ENCODE peak calls at places on chromosomes 5 and 9, in seven cellular contexts. P is fibroblast of lung; Z is Peyer's patch; G is HCT116; W is lower lobe of right lung; H is CD8-positive, alpha-beta memory T cell; B is heart left ventricle. N is an unnamed sample.

GRCh38 chr9:69186841-69187611 is 12.9 kb downstream of the TJP2 start:
- DNase-seq in P (peak; percentile 54), Z (no peak), G (no peak), W (no peak), H (no peak), B (no peak), N (no peak)

GRCh38 chr5:176296-176823 is 14.9 kb upstream of the LRRC14B start:
- DNase-seq in P (no peak), Z (no peak), G (no peak), W (no peak), H (no peak), B (no peak), N (no peak)

GRCh38 chr9:100033877-100034551 is 64.8 kb downstream of the ERP44 start:
- DNase-seq in P (no peak), Z (no peak), G (no peak), W (no peak), H (no peak), B (no peak), N (no peak)

GRCh38 chr5:115977988-115978387 is 15.7 kb downstream of the LVRN start:
- DNase-seq in P (peak; percentile 86), Z (no peak), G (no peak), W (no peak), H (peak; percentile 10), B (no peak), N (no peak)

GRCh38 chr5:135702191-135702590 is 123.4 kb upstream of the CXCL14 start:
- DNase-seq in P (no peak), Z (no peak), G (no peak), W (no peak), H (no peak), B (no peak), N (no peak)

GRCh38 chr9:35844628-35845301 is 15.7 kb downstream of the TMEM8B start:
- DNase-seq in P (peak; percentile 90), Z (no peak), G (peak; percentile 26), W (no peak), H (peak; percentile 46), B (no peak), N (peak; percentile 76)

GRCh38 chr5:110439280-110439679 is 287.2 kb downstream of the TMEM232 start:
- DNase-seq in P (no peak), Z (no peak), G (no peak), W (no peak), H (no peak), B (no peak), N (no peak)

GRCh38 chr9:126965077-126965476 is 50.5 kb downstream of the RALGPS1 start:
- DNase-seq in P (peak; percentile 72), Z (no peak), G (no peak), W (no peak), H (no peak), B (no peak), N (no peak)

GRCh38 chr5:148729182-148729581 is 74.9 kb upstream of the HTR4 start:
- DNase-seq in P (no peak), Z (no peak), G (no peak), W (no peak), H (no peak), B (no peak), N (no peak)

GRCh38 chr9:121201045-121201737 is 478 bp downstream of the RAB14 start:
- DNase-seq in P (no peak), Z (peak; percentile 78), G (no peak), W (peak; percentile 68), H (peak; percentile 62), B (peak; percentile 82), N (no peak)

GRCh38 chr5:160802567-160802966 is 49.4 kb downstream of the ATP10B start:
- DNase-seq in P (peak; percentile 1), Z (no peak), G (no peak), W (no peak), H (no peak), B (no peak), N (no peak)

GRCh38 chr9:18502546-18502945 is 28.6 kb downstream of the ADAMTSL1 start:
- DNase-seq in P (no peak), Z (no peak), G (no peak), W (no peak), H (no peak), B (no peak), N (no peak)

GRCh38 chr9:76894198-76894597 is 11.7 kb downstream of the PRUNE2 start:
- DNase-seq in P (no peak), Z (no peak), G (no peak), W (no peak), H (no peak), B (no peak), N (no peak)

GRCh38 chr5:146461319-146461718 is 14.2 kb downstream of the TCERG1 start:
- DNase-seq in P (no peak), Z (no peak), G (no peak), W (no peak), H (no peak), B (no peak), N (no peak)

GRCh38 chr9:121637441-121638222 is 13.8 kb upstream of the DAB2IP start:
- DNase-seq in P (peak; percentile 61), Z (no peak), G (no peak), W (no peak), H (no peak), B (no peak), N (peak; percentile 5)

GRCh38 chr5:180690562-180690961 is 41.2 kb upstream of the FLT4 start:
- DNase-seq in P (no peak), Z (no peak), G (no peak), W (no peak), H (no peak), B (no peak), N (no peak)

GRCh38 chr5:14806452-14806851 is 65.1 kb downstream of the ANKH start:
- DNase-seq in P (peak; percentile 95), Z (no peak), G (no peak), W (no peak), H (no peak), B (peak; percentile 80), N (no peak)

GRCh38 chr5:72558383-72558782 is 51.2 kb upstream of the ZNF366 start:
- DNase-seq in P (peak; percentile 23), Z (no peak), G (no peak), W (no peak), H (no peak), B (no peak), N (no peak)
- H3K27ac ChIP-seq in P (no peak overlapping the region), Z (no peak overlapping the region), G (no peak overlapping the region), W (no peak overlapping the region), H (no peak overlapping the region), B (no peak overlapping the region), N (no peak overlapping the region)

GRCh38 chr9:37902804-37903580 is 935 bp downstream of the SLC25A51 start:
- DNase-seq in P (peak; percentile 62), Z (no peak), G (no peak), W (no peak), H (no peak), B (no peak), N (no peak)

GRCh38 chr9:37902131-37902530 is 1.8 kb downstream of the SLC25A51 start:
- DNase-seq in P (no peak), Z (no peak), G (no peak), W (no peak), H (no peak), B (no peak), N (no peak)

GRCh38 chr9:37903581-37903830 is 421 bp downstream of the SLC25A51 start:
- DNase-seq in P (no peak), Z (no peak), G (no peak), W (no peak), H (no peak), B (no peak), N (no peak)

GRCh38 chr9:37897665-37898064 is 6.3 kb downstream of the SLC25A51 start:
- DNase-seq in P (no peak), Z (no peak), G (no peak), W (no peak), H (no peak), B (no peak), N (no peak)

DNA sequence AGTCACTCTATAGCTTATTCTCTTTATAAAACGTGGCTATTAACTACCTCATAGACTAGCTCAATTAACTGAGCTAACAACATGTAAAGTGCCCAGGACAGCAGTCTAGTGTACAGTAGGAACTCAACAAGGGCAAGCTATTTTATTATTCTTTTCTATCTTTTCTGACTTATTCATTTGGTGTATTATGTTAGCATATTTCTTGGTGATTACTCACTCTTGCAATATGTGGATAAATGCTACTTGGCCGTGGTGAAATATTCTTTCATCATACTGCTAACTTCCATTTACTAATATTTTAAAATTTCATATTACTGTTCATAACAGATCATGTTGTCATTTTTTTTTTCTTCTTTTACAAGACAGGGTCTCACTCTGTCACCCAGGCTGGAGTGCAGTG is 4.9 kb downstream of the SLC25A51 start:
- DNase-seq in P (peak; percentile 76), Z (no peak), G (no peak), W (no peak), H (no peak), B (no peak), N (no peak)
- H3K27ac ChIP-seq in P (peak overlapping the region; percentile 52), Z (no peak overlapping the region), G (no peak overlapping the region), W (no peak overlapping the region), H (no peak overlapping the region), B (no peak overlapping the region), N (peak overlapping the region; percentile 44)

GRCh38 chr9:133242991-133243390 is 32.0 kb downstream of the ABO start:
- DNase-seq in P (no peak), Z (no peak), G (no peak), W (no peak), H (no peak), B (no peak), N (no peak)

GRCh38 chr9:133238851-133239532 is 29.9 kb upstream of the OBP2B start:
- DNase-seq in P (peak; percentile 32), Z (peak; percentile 86), G (peak; percentile 88), W (peak; percentile 89), H (peak; percentile 41), B (peak; percentile 81), N (no peak)

GRCh38 chr9:133238272-133238850 is 29.3 kb upstream of the OBP2B start:
- DNase-seq in P (peak; percentile 6), Z (peak; percentile 91), G (peak; percentile 67), W (peak; percentile 90), H (peak; percentile 6), B (peak; percentile 94), N (no peak)

GRCh38 chr9:133239533-133240090 is 30.6 kb upstream of the OBP2B start:
- DNase-seq in P (no peak), Z (no peak), G (no peak), W (no peak), H (no peak), B (no peak), N (no peak)

GRCh38 chr9:133242241-133242640 is 32.8 kb downstream of the ABO start:
- DNase-seq in P (no peak), Z (no peak), G (no peak), W (no peak), H (no peak), B (no peak), N (no peak)
- H3K27ac ChIP-seq in P (no peak overlapping the region), Z (no peak overlapping the region), G (no peak overlapping the region), W (no peak overlapping the region), H (no peak overlapping the region), B (no peak overlapping the region), N (no peak overlapping the region)

GRCh38 chr5:172730222-172730621 is 40.8 kb downstream of the DUSP1 start:
- DNase-seq in P (no peak), Z (no peak), G (no peak), W (no peak), H (no peak), B (no peak), N (no peak)

GRCh38 chr5:172731286-172732073 is 39.5 kb downstream of the DUSP1 start:
- DNase-seq in P (no peak), Z (no peak), G (peak; percentile 66), W (peak; percentile 75), H (no peak), B (no peak), N (peak; percentile 76)

GRCh38 chr5:172733179-172733973 is 37.6 kb downstream of the DUSP1 start:
- DNase-seq in P (peak; percentile 94), Z (no peak), G (no peak), W (peak; percentile 78), H (no peak), B (peak; percentile 84), N (peak; percentile 92)

GRCh38 chr5:172733974-172734346 is 37.0 kb downstream of the DUSP1 start:
- DNase-seq in P (no peak), Z (no peak), G (no peak), W (no peak), H (no peak), B (no peak), N (no peak)

GRCh38 chr5:172732201-172732865 is 38.7 kb downstream of the DUSP1 start:
- DNase-seq in P (no peak), Z (no peak), G (no peak), W (no peak), H (no peak), B (no peak), N (no peak)
- H3K27ac ChIP-seq in P (peak overlapping the region; percentile 100), Z (peak overlapping the region; percentile 88), G (no peak overlapping the region), W (peak overlapping the region; percentile 97), H (no peak overlapping the region), B (peak overlapping the region; percentile 89), N (peak overlapping the region; percentile 98)

N was measured in epithelial cell of prostate.